ENCODE peak calls at places on chromosomes 2 and 18, in eight cellular contexts. J is fibroblast of the conjunctiva; L is activated gamma-delta T cell treated with Interleukin-2 at 50 U/mL for 16 hours; W is AG09319; C is upper lobe of right lung; E is GM23338; Q is activated CD4-positive, alpha-beta memory T cell treated with anti-CD3 and anti-CD28 coated beads, Interleukin-2, amount 10 ng/mL, durations not matched to agents 7 days and 5 days; P is EL. M is an unnamed sample.
A peak's percentile ranks its signal among the peaks of the same experiment; 100 is the strongest.

GRCh38 chr2:13260401-13260800 is 543.7 kb downstream of the TRIB2 start:
- DNase-seq in W (no peak), E (peak; percentile 44), Q (no peak), J (no peak), C (no peak), P (no peak), L (no peak), M (no peak)

GRCh38 chr2:231781798-231782726 is 980 bp upstream of the PDE6D start:
- DNase-seq in P (peak; percentile 34), C (no peak), J (no peak), W (no peak), Q (peak; percentile 40), L (no peak), E (peak; percentile 29), M (peak; percentile 40)

GRCh38 chr2:206260427-206261012 is 13.9 kb upstream of the ZDBF2 start:
- DNase-seq in E (peak; percentile 44), J (no peak), W (no peak), Q (no peak), L (no peak), C (no peak), P (peak; percentile 39), M (peak; percentile 31)

GRCh38 chr2:186570587-186570986 is 19.3 kb upstream of the ITGAV start:
- DNase-seq in P (peak; percentile 77), J (no peak), Q (no peak), C (no peak), L (no peak), W (no peak), E (peak; percentile 23), M (no peak)

GRCh38 chr2:143685439-143686078 is 556.3 kb downstream of the ARHGAP15 start:
- DNase-seq in C (no peak), Q (no peak), P (no peak), L (no peak), W (no peak), J (no peak), E (no peak), M (no peak)

GRCh38 chr2:54757496-54757895 is 34.0 kb downstream of the EML6 start:
- DNase-seq in J (no peak), W (no peak), E (peak; percentile 54), P (peak; percentile 35), C (no peak), Q (no peak), L (no peak), M (no peak)

GRCh38 chr2:210188755-210189154 is 17.5 kb upstream of the KANSL1L start:
- DNase-seq in L (no peak), E (no peak), W (no peak), J (no peak), C (no peak), Q (no peak), P (no peak), M (no peak)

GRCh38 chr18:77131652-77132368 is 773 bp downstream of the MBP start:
- DNase-seq in J (no peak), W (no peak), E (peak; percentile 51), C (peak; percentile 91), Q (peak; percentile 40), L (peak; percentile 29), P (peak; percentile 41), M (no peak)

GRCh38 chr18:74249181-74249968 is 42.4 kb downstream of the CYB5A start:
- DNase-seq in L (no peak), Q (no peak), E (no peak), W (peak; percentile 61), P (peak; percentile 90), C (no peak), J (peak; percentile 79), M (no peak)

GRCh38 chr18:7000484-7001096 is 117.0 kb downstream of the LAMA1 start:
- DNase-seq in W (peak; percentile 4), C (no peak), Q (no peak), J (peak; percentile 8), E (peak; percentile 56), P (peak; percentile 30), L (no peak), M (no peak)

GRCh38 chr2:114006460-114006859 is 116.6 kb downstream of the ACTR3 start:
- DNase-seq in L (no peak), E (no peak), J (no peak), P (no peak), W (no peak), Q (no peak), C (no peak), M (no peak)

M was measured in stromal cell of bone marrow.